ENCODE peak calls at places on chromosomes 11 and 22, in eight cellular contexts. Q is AG09309, L is heart left ventricle, F is Panc1, E is upper lobe of right lung, O is A549, Z is mesothelial cell of epicardium, T is tibial nerve. D is an unnamed sample.

GRCh38 chr11:4991066-4991465 is 3.6 kb upstream of the OR51L1 start:
- DNase-seq in Q (no peak), L (no peak), F (no peak), E (no peak), O (peak; percentile 14), Z (no peak), T (no peak), D (no peak)

GRCh38 chr11:72875736-72876135 is 61.5 kb downstream of the ATG16L2 start:
- DNase-seq in Q (no peak), L (no peak), F (no peak), E (no peak), O (no peak), Z (no peak), T (no peak), D (no peak)

GRCh38 chr11:34941688-34942087 is 25.3 kb downstream of the PDHX start:
- DNase-seq in Q (no peak), L (no peak), F (no peak), E (no peak), O (no peak), Z (no peak), T (no peak), D (no peak)

GRCh38 chr22:30427871-30428270 is 2.3 kb downstream of the MTFP1 start:
- DNase-seq in Q (no peak), L (no peak), F (no peak), E (no peak), O (no peak), Z (no peak), T (no peak), D (no peak)

GRCh38 chr11:68763181-68763721 is 11.9 kb upstream of the TESMIN start:
- DNase-seq in Q (no peak), L (no peak), F (no peak), E (no peak), O (no peak), Z (no peak), T (no peak), D (no peak)

GRCh38 chr11:78300108-78300507 is 111.4 kb downstream of the USP35 start:
- DNase-seq in Q (no peak), L (no peak), F (no peak), E (no peak), O (no peak), Z (no peak), T (no peak), D (no peak)

GRCh38 chr11:72643547-72643946 is 30.7 kb downstream of the PDE2A start:
- DNase-seq in Q (no peak), L (no peak), F (peak; percentile 43), E (no peak), O (peak; percentile 60), Z (no peak), T (no peak), D (no peak)

GRCh38 chr11:58963551-58964075 is 24.3 kb downstream of the GLYATL1 start:
- DNase-seq in Q (peak; percentile 37), L (peak; percentile 58), F (no peak), E (no peak), O (peak; percentile 53), Z (no peak), T (no peak), D (no peak)

GRCh38 chr11:2588809-2589537 is 110.8 kb downstream of the KCNQ1OT1 start:
- DNase-seq in Q (no peak), L (peak; percentile 46), F (no peak), E (peak; percentile 57), O (no peak), Z (no peak), T (peak; percentile 2), D (no peak)

GRCh38 chr22:42439821-42440674 is 7.8 kb upstream of the NFAM1 start:
- DNase-seq in Q (no peak), L (no peak), F (no peak), E (peak; percentile 85), O (no peak), Z (no peak), T (peak; percentile 40), D (no peak)

GRCh38 chr11:61066645-61067044 is 35.6 kb upstream of the CD5 start:
- DNase-seq in Q (no peak), L (no peak), F (no peak), E (no peak), O (no peak), Z (no peak), T (no peak), D (no peak)

GRCh38 chr11:12968836-12969235 is 40.3 kb upstream of the RASSF10 start:
- DNase-seq in Q (no peak), L (no peak), F (no peak), E (no peak), O (no peak), Z (no peak), T (no peak), D (no peak)

GRCh38 chr11:64499261-64500004 is 91.6 kb upstream of the SLC22A12 start:
- DNase-seq in Q (no peak), L (no peak), F (no peak), E (no peak), O (no peak), Z (no peak), T (no peak), D (no peak)

GRCh38 chr11:116257092-116257491 is 515.7 kb downstream of the BUD13 start:
- DNase-seq in Q (no peak), L (no peak), F (no peak), E (no peak), O (no peak), Z (no peak), T (no peak), D (no peak)

GRCh38 chr11:3732671-3733070 is 61.5 kb upstream of the CHRNA10 start:
- DNase-seq in Q (no peak), L (no peak), F (no peak), E (no peak), O (no peak), Z (no peak), T (no peak), D (no peak)

GRCh38 chr22:43200031-43200430 is 13.1 kb upstream of the TTLL12 start:
- DNase-seq in Q (no peak), L (peak; percentile 52), F (no peak), E (no peak), O (no peak), Z (no peak), T (no peak), D (no peak)

GRCh38 chr11:7353100-7353499 is 101.4 kb downstream of the SYT9 start:
- DNase-seq in Q (no peak), L (no peak), F (peak; percentile 32), E (no peak), O (peak; percentile 43), Z (no peak), T (peak; percentile 11), D (no peak)

GRCh38 chr11:2258501-2259465 is 11.6 kb downstream of the ASCL2 start:
- DNase-seq in Q (no peak), L (peak; percentile 49), F (no peak), E (no peak), O (no peak), Z (no peak), T (no peak), D (no peak)

GRCh38 chr11:10893713-10894112 is 35.9 kb upstream of the ZBED5 start:
- DNase-seq in Q (peak; percentile 55), L (no peak), F (no peak), E (no peak), O (peak; percentile 90), Z (no peak), T (no peak), D (no peak)

GRCh38 chr22:44686873-44687600 is 15.0 kb upstream of the PRR5 start:
- DNase-seq in Q (no peak), L (no peak), F (no peak), E (no peak), O (peak; percentile 43), Z (no peak), T (no peak), D (no peak)

GRCh38 chr22:49419661-49420060 is 408.0 kb downstream of the BRD1 start:
- DNase-seq in Q (no peak), L (no peak), F (no peak), E (no peak), O (no peak), Z (no peak), T (no peak), D (no peak)

GRCh38 chr11:124595302-124595701 is 15.9 kb upstream of the PANX3 start:
- DNase-seq in Q (no peak), L (no peak), F (no peak), E (no peak), O (no peak), Z (no peak), T (no peak), D (no peak)

GRCh38 chr11:11171854-11172253 is 181.2 kb downstream of the CSNK2A3 start:
- DNase-seq in Q (no peak), L (no peak), F (no peak), E (no peak), O (no peak), Z (no peak), T (no peak), D (peak; percentile 24)

GRCh38 chr22:36297568-36297967 is 44.6 kb downstream of the APOL1 start:
- DNase-seq in Q (no peak), L (peak; percentile 25), F (no peak), E (no peak), O (no peak), Z (no peak), T (no peak), D (no peak)

GRCh38 chr22:30228509-30229359 is 17.8 kb downstream of the LIF start:
- DNase-seq in Q (no peak), L (no peak), F (no peak), E (no peak), O (peak; percentile 82), Z (no peak), T (no peak), D (no peak)

GRCh38 chr11:18012906-18013781 is at the start of gene SERGEF:
- DNase-seq in Q (peak; percentile 32), L (peak; percentile 98), F (peak; percentile 24), E (peak; percentile 99), O (peak; percentile 89), Z (peak; percentile 71), T (peak; percentile 79), D (peak; percentile 82)
- TF ChIP-seq CTCF in Q (no peak), L (peak; percentile 15), F (no peak), E (peak; percentile 22), O (no peak), Z (peak; percentile 19), T (peak; percentile 66), D (no peak)

DNA sequence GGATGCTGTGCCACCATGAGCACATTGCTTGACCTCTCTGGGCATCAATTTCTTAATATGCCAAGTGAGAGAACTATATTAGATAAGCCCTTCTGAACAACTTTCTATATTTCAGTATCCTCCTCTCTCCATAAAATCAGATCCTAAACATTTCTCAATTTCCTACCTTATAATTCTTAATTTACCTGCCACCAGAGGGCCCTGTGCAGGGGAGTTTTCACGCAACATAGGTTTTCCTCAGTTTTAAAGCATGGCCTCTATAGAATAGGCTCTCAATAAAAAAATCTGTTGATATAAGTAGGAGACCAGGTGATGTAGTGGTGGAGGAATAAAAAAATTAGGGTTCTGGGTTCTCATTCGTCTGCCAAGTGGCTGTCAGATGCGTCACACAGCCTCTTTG is 83.7 kb upstream of the DBX1 start:
- DNase-seq in Q (no peak), L (no peak), F (no peak), E (no peak), O (no peak), Z (no peak), T (no peak), D (no peak)
- TF ChIP-seq CTCF in Q (peak; percentile 29), L (no peak), F (peak; percentile 61), E (no peak), O (peak; percentile 20), Z (no peak), T (no peak), D (no peak)

GRCh38 chr11:121132211-121132976 is 31.4 kb downstream of the TECTA start:
- DNase-seq in Q (no peak), L (no peak), F (no peak), E (no peak), O (peak; percentile 18), Z (no peak), T (no peak), D (no peak)
- TF ChIP-seq CTCF in Q (no peak), L (no peak), F (no peak), E (no peak), O (no peak), Z (no peak), T (no peak), D (no peak)

GRCh38 chr11:207213-208176 is at the start of the genes BET1L and RIC8A:
- DNase-seq in Q (peak; percentile 97), L (peak; percentile 98), F (peak; percentile 98), E (peak; percentile 97), O (peak; percentile 99), Z (peak; percentile 90), T (peak; percentile 96), D (peak; percentile 96)
- TF ChIP-seq CTCF in Q (no peak), L (no peak), F (no peak), E (no peak), O (no peak), Z (no peak), T (no peak), D (no peak)